ENCODE peak calls at places on chromosomes 2 and 18, in four cellular contexts. D is NCI-H82, C is prostate gland, Q is neural crest cell. T is an unnamed sample.

GRCh38 chr2:14982790-14983189 is 350.3 kb downstream of the LRATD1 start:
- DNase-seq in C (no peak), Q (no peak), D (no peak), T (no peak)

GRCh38 chr2:232668805-232669444 is 28.2 kb upstream of the GIGYF2 start:
- DNase-seq in Q (peak; percentile 9), D (peak; percentile 25), C (peak; percentile 39), T (no peak)

GRCh38 chr2:120669121-120669952 is 66.3 kb upstream of the GLI2 start:
- DNase-seq in C (no peak), D (peak; percentile 73), Q (peak; percentile 42), T (no peak)

GRCh38 chr18:38923136-38923535 is 1357.5 kb upstream of the CELF4 start:
- DNase-seq in Q (no peak), C (no peak), D (no peak), T (no peak)

GRCh38 chr2:163269375-163270021 is 430.9 kb upstream of the KCNH7 start:
- DNase-seq in D (no peak), Q (no peak), C (no peak), T (no peak)

GRCh38 chr2:179850188-179850587 is 11.2 kb downstream of the ZNF385B start:
- DNase-seq in Q (no peak), C (no peak), D (no peak), T (no peak)

GRCh38 chr2:129735576-129735975 is 243.9 kb upstream of the RAB6C start:
- DNase-seq in Q (no peak), D (no peak), C (no peak), T (no peak)

GRCh38 chr2:99881901-99882591 is 260.3 kb downstream of the AFF3 start:
- DNase-seq in C (no peak), D (no peak), Q (no peak), T (no peak)

GRCh38 chr2:237393523-237393922 is 20.4 kb downstream of the COL6A3 start:
- DNase-seq in C (no peak), Q (no peak), D (no peak), T (no peak)

GRCh38 chr2:2849464-2850217 is 518.6 kb upstream of the MYT1L start:
- DNase-seq in D (no peak), C (no peak), Q (no peak), T (no peak)

GRCh38 chr2:28318023-28318422 is 74.6 kb upstream of the FOSL2 start:
- DNase-seq in D (no peak), Q (no peak), C (no peak), T (no peak)

GRCh38 chr2:201205516-201205850 is 22.5 kb downstream of the CASP10 start:
- DNase-seq in D (no peak), C (no peak), Q (no peak), T (no peak)

GRCh38 chr18:28398491-28398890 is 221.6 kb upstream of the CDH2 start:
- DNase-seq in D (no peak), C (no peak), Q (no peak), T (no peak)

GRCh38 chr18:9792565-9793226 is 84.6 kb downstream of the RAB31 start:
- DNase-seq in C (no peak), Q (no peak), D (peak; percentile 58), T (no peak)

GRCh38 chr2:12486205-12487118 is 230.3 kb upstream of the TRIB2 start:
- DNase-seq in D (no peak), Q (no peak), C (peak; percentile 26), T (no peak)

GRCh38 chr2:227674485-227674884 is 7.9 kb downstream of the SCYGR5 start:
- DNase-seq in C (no peak), Q (no peak), D (no peak), T (no peak)

GRCh38 chr18:46426311-46427047 is 230.5 kb downstream of the LOXHD1 start:
- DNase-seq in Q (no peak), C (no peak), D (no peak), T (no peak)

GRCh38 chr2:160073284-160073888 is 11.0 kb upstream of the PLA2R1 start:
- DNase-seq in C (no peak), Q (no peak), D (no peak), T (no peak)

GRCh38 chr2:157281316-157281715 is 23.8 kb downstream of the GALNT5 start:
- DNase-seq in D (no peak), Q (no peak), C (no peak), T (no peak)

GRCh38 chr2:207849443-207849842 is 79.7 kb upstream of the FZD5 start:
- DNase-seq in C (no peak), Q (no peak), D (no peak), T (no peak)

GRCh38 chr18:65659912-65660311 is 90.9 kb upstream of the CDH7 start:
- DNase-seq in D (no peak), C (no peak), Q (no peak), T (no peak)

GRCh38 chr2:176956791-176957190 is 255.8 kb upstream of the HNRNPA3 start:
- DNase-seq in C (no peak), D (no peak), Q (no peak), T (no peak)

GRCh38 chr18:76932026-76932819 is 109.9 kb downstream of the ZNF236 start:
- DNase-seq in Q (no peak), C (no peak), D (no peak), T (no peak)

T was measured in T follicular helper cell.